ENCODE peak calls at places on chromosomes 7 and 10, in four cellular contexts. V, E, S and T are unnamed samples.

GRCh38 chr10:15815242-15815885 is 44.9 kb downstream of the MINDY3 start:
- DNase-seq in V (no peak), E (no peak), S (no peak), T (no peak)

GRCh38 chr10:119412244-119412750 is 130.2 kb downstream of the RGS10 start:
- DNase-seq in V (no peak), E (no peak), S (no peak), T (no peak)

GRCh38 chr7:142752376-142753225 is 3.3 kb downstream of the PRSS1 start:
- DNase-seq in V (no peak), E (no peak), S (no peak), T (no peak)

GRCh38 chr10:125982256-125982948 is 86.0 kb downstream of the FANK1 start:
- DNase-seq in V (peak), E (peak), S (peak), T (peak)

GRCh38 chr7:41695661-41696322 is 7.1 kb downstream of the INHBA start:
- DNase-seq in V (no peak), E (no peak), S (no peak), T (no peak)

GRCh38 chr10:23399701-23400144 is 39.2 kb upstream of the OTUD1 start:
- DNase-seq in V (no peak), E (no peak), S (no peak), T (no peak)

GRCh38 chr10:113279262-113279661 is 273.6 kb upstream of the HABP2 start:
- DNase-seq in V (no peak), E (no peak), S (no peak), T (no peak)

GRCh38 chr7:17184805-17185689 is 113.4 kb upstream of the AHR start:
- DNase-seq in V (no peak), E (no peak), S (no peak), T (no peak)

DNA sequence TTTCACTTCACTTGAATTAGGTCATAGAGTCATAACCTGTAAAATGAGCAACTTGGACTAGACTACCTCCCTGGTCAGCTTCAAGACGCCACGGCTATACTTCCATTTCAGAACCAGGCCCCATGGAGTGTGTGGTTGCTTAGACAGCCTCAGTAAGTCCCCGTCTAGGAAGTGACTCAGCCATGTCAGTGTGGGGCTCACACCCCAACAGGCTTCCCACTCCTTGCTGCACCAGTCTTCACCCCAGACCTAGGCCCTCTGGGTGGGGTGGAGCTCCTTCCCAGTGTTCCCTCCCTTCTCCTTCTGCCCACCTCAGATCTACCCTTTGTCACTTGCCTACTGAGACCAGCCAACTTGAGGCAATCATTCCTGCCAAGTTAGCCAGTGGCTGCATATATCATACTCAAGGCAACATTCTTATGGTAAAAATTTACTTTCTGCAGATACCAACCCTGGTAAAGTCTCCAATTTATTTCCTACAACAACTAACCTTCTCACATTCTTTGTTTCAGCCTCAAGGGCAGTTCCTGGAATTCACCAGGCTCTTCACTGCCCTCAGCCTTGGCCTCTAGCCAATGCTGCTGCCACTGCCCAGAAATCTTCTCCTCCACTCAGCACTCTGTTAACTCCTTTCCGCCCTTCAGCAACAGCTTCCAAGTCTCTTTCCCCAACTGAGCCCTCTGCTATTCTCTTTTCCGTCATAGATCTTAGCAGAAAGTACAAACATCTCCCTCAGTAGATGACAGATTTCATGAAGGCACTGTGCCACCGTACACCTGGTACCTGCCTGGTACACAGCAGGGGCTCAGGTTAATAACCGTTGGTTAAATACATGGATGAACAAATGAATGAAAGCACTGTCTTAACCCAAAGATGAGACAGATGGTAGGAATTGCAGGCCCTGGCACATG is 31.3 kb upstream of the ZNRF2 start:
- DNase-seq in V (no peak), E (no peak), S (no peak), T (peak)
- TF ChIP-seq JUND in V (no peak), E (no peak), S (no peak), T (no peak)

DNA sequence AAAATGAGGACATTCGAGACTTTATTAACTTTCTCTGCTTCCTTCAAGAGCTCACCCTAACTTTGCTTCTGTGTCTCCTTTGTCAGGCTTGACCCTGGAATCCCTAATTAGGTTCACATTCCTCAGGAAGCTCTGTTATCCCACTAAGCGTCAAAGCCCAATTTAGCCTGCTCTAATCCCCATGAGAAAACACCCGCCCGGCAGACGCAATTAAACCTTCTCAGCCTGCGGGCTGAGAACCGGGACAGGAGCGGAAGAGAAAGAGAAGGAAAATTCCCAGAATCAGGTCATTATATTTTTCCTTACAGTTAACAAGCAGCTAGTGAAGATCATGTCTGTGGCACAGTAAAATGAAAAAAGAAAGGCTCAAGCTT is 93.0 kb downstream of the TNS3 start:
- DNase-seq in V (no peak), E (no peak), S (no peak), T (no peak)
- TF ChIP-seq JUND in V (no peak), E (no peak), S (no peak), T (no peak)

DNA sequence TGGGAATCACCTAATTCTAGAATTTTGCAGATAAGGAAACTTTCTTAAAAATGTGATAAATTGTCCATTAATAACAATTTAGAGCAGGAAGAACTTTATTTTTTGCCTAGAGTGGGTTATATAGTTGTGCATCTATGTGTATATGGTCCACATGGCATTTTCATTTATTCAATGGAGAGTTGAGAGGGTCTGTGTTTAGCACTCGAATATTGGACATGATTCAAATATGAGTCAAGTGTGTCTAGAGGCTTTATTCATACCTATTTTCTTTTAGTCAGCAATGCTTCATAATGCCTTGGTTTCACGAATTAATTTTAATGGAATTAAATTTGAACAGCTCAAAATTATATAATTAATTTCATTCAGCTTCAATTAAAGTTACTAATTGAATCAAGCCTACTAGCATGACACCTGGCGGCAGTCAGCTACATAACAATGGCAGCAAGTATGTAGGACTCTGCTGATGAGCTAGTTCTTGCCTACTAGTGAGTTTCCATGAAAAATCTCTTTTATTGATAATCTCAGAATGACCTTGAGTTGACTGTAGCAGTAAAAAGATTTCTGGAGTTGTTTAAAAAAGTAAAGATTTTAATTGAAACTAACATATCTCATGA is 17.7 kb downstream of the MDFIC start:
- DNase-seq in V (no peak), E (no peak), S (no peak), T (no peak)
- TF ChIP-seq JUND in V (no peak), E (no peak), S (no peak), T (no peak)

GRCh38 chr7:126842451-126842850 is 410.3 kb downstream of the GRM8 start:
- DNase-seq in V (no peak), E (no peak), S (no peak), T (no peak)
- TF ChIP-seq JUND in V (no peak), E (no peak), S (no peak), T (no peak)

GRCh38 chr10:61263561-61263960 is 189.6 kb downstream of the TMEM26 start:
- DNase-seq in V (no peak), E (no peak), S (no peak), T (no peak)
- TF ChIP-seq JUND in V (no peak), E (no peak), S (no peak), T (no peak)

GRCh38 chr10:71289421-71290130 is 29.5 kb upstream of the SLC29A3 start:
- DNase-seq in V (no peak), E (no peak), S (no peak), T (no peak)

GRCh38 chr10:71285986-71286385 is 33.1 kb upstream of the SLC29A3 start:
- DNase-seq in V (no peak), E (no peak), S (no peak), T (no peak)

GRCh38 chr10:71286521-71287294 is 32.4 kb upstream of the SLC29A3 start:
- DNase-seq in V (no peak), E (no peak), S (no peak), T (no peak)

GRCh38 chr10:71288461-71288860 is 30.6 kb upstream of the SLC29A3 start:
- DNase-seq in V (no peak), E (no peak), S (no peak), T (no peak)

GRCh38 chr10:71287456-71287855 is 31.6 kb upstream of the SLC29A3 start:
- DNase-seq in V (no peak), E (no peak), S (no peak), T (no peak)
- TF ChIP-seq JUND in V (no peak), E (no peak), S (no peak), T (no peak)

GRCh38 chr7:99098824-99099498 is 44.9 kb downstream of the SMURF1 start:
- DNase-seq in V (no peak), E (no peak), S (peak), T (no peak)
- TF ChIP-seq JUND in V (no peak), E (no peak), S (no peak), T (no peak)

GRCh38 chr10:28668363-28669226 is 8.7 kb upstream of the BAMBI start:
- DNase-seq in V (no peak), E (peak), S (no peak), T (peak)
- TF ChIP-seq JUND in V (no peak), E (no peak), S (no peak), T (no peak)

DNA sequence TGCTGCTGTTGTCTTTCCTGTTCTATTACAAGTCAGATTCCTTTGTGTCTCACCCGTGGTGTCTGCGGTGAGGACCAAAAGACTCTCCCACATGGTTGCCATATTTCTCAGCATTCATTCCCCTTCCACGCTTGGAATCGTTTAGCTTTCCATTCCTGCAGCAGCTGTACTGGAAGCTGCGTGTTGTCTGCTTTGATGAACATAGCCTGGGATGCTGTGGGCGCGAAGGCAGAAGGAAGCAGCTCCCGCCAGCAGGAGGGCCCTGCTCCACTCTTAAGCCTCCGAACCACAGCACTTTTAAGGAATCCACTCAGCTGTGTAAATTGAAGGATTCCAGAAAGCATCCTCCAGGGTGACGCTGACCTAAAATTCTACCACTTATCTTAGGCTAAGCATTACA is 303.6 kb upstream of the PITRM1 start:
- DNase-seq in V (no peak), E (no peak), S (no peak), T (no peak)
- TF ChIP-seq JUND in V (no peak), E (no peak), S (no peak), T (no peak)